ENCODE peak calls at places on chromosomes 5 and 9, in five cellular contexts. X is HCT116, M is GM12891, S is spleen, N is transverse colon. G is an unnamed sample.

GRCh38 chr9:111034146-111034545 is 4.1 kb downstream of the LPAR1 start:
- DNase-seq in N (no peak), X (no peak), S (no peak), M (no peak), G (no peak)

GRCh38 chr9:129145316-129145715 is 32.7 kb downstream of the IER5L start:
- DNase-seq in X (no peak), S (no peak), M (no peak), N (no peak), G (no peak)

GRCh38 chr5:172919525-172920446 is 39.4 kb upstream of the RPL26L1 start:
- DNase-seq in X (no peak), N (peak), S (no peak), M (no peak), G (no peak)

GRCh38 chr9:113910036-113910639 is 34.0 kb downstream of the ZNF618 start:
- DNase-seq in X (no peak), N (no peak), M (no peak), S (no peak), G (no peak)

GRCh38 chr5:159588930-159589329 is 258.6 kb upstream of the IL12B start:
- DNase-seq in S (no peak), X (no peak), N (no peak), M (no peak), G (no peak)

GRCh38 chr9:100150209-100150608 is 51.2 kb downstream of the INVS start:
- DNase-seq in X (no peak), N (no peak), M (no peak), S (no peak), G (peak)

GRCh38 chr5:39151731-39152130 is 67.6 kb downstream of the FYB1 start:
- DNase-seq in M (no peak), S (no peak), N (no peak), X (no peak), G (no peak)

GRCh38 chr5:29069104-29069402 is 2030.7 kb upstream of the CDH9 start:
- DNase-seq in S (no peak), N (no peak), X (no peak), M (no peak), G (no peak)

GRCh38 chr5:137254153-137254552 is 245.0 kb downstream of the SPOCK1 start:
- DNase-seq in S (no peak), X (no peak), N (no peak), M (no peak), G (no peak)

GRCh38 chr9:14433841-14434511 is 120.0 kb upstream of the NFIB start:
- DNase-seq in X (peak), N (no peak), M (no peak), S (no peak), G (no peak)

GRCh38 chr5:55575815-55576583 is 41.2 kb upstream of the PLPP1 start:
- DNase-seq in M (no peak), X (no peak), N (no peak), S (no peak), G (no peak)

GRCh38 chr9:135951889-135952663 is 9.1 kb downstream of the UBAC1 start:
- DNase-seq in X (peak), N (no peak), M (no peak), S (no peak), G (no peak)

GRCh38 chr5:124349931-124350330 is 396.5 kb downstream of the ZNF608 start:
- DNase-seq in M (no peak), N (no peak), S (no peak), X (no peak), G (no peak)

GRCh38 chr5:36820900-36821299 is 55.7 kb upstream of the NIPBL start:
- DNase-seq in S (no peak), X (no peak), N (no peak), M (no peak), G (no peak)

GRCh38 chr5:173816728-173817127 is 71.4 kb upstream of the CPEB4 start:
- DNase-seq in X (no peak), S (no peak), M (no peak), N (no peak), G (no peak)

GRCh38 chr9:37082214-37082765 is 38.1 kb upstream of the ZCCHC7 start:
- DNase-seq in S (no peak), X (no peak), N (no peak), M (no peak), G (no peak)

GRCh38 chr9:12922209-12922914 is 147.5 kb downstream of the LURAP1L start:
- DNase-seq in S (no peak), M (no peak), N (no peak), X (no peak), G (no peak)

GRCh38 chr5:39543335-39543734 is 118.6 kb upstream of the DAB2 start:
- DNase-seq in M (no peak), S (no peak), X (no peak), N (no peak), G (no peak)

GRCh38 chr5:115501457-115501856 is 43.1 kb downstream of the FEM1C start:
- DNase-seq in S (no peak), M (no peak), X (no peak), N (no peak), G (no peak)

GRCh38 chr9:8895498-8896224 is 1096.1 kb upstream of the DMAC1 start:
- DNase-seq in X (no peak), M (no peak), N (no peak), S (no peak), G (peak)

GRCh38 chr9:131530930-131531832 is at the start of gene UCK1:
- DNase-seq in M (peak), X (peak), S (peak), N (peak), G (peak)
- TF ChIP-seq POLR2AphosphoS5 in M (no peak), X (no peak), S (peak), N (peak), G (peak)

GRCh38 chr5:171579849-171580505 is 160.5 kb downstream of the FGF18 start:
- DNase-seq in S (no peak), X (no peak), N (no peak), M (no peak), G (no peak)

GRCh38 chr5:171577940-171578856 is 158.8 kb downstream of the FGF18 start:
- DNase-seq in N (no peak), M (no peak), X (no peak), S (no peak), G (no peak)

GRCh38 chr5:171580506-171581265 is 161.2 kb downstream of the FGF18 start:
- DNase-seq in N (no peak), S (no peak), M (no peak), X (no peak), G (no peak)

GRCh38 chr5:171577042-171577441 is 157.6 kb downstream of the FGF18 start:
- DNase-seq in M (no peak), X (no peak), N (no peak), S (no peak), G (no peak)

DNA sequence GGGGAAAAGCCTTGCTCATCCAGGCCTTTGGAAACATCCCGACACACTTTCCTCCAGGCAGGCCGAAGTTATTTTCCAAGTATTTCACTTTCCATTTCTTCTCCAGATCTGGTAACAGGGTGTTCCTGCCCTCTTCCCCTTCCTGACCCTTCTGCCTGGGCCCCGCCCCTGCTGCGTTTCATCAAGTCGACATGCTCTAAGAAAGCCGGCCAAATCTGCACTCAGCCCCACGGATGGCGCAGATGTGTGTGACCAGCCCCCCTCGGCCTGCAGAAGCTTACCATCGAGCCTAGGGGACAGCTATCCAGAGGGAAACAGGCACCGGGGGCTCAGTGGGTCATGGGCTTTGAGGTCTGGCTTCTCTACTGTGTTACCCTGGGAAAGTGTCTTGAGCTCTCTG is 159.7 kb downstream of the FGF18 start:
- DNase-seq in N (no peak), X (no peak), M (no peak), S (no peak), G (no peak)
- TF ChIP-seq POLR2AphosphoS5 in N (no peak), X (no peak), M (no peak), S (peak), G (no peak)

GRCh38 chr9:81829201-81829882 is 98.9 kb upstream of the SPATA31D4 start:
- DNase-seq in X (no peak), N (peak), M (no peak), S (no peak), G (no peak)

GRCh38 chr9:81832571-81833285 is 95.5 kb upstream of the SPATA31D4 start:
- DNase-seq in M (no peak), N (no peak), S (no peak), X (no peak), G (no peak)

GRCh38 chr9:81827616-81828296 is 100.5 kb upstream of the SPATA31D4 start:
- DNase-seq in N (no peak), M (no peak), X (no peak), S (no peak), G (no peak)

DNA sequence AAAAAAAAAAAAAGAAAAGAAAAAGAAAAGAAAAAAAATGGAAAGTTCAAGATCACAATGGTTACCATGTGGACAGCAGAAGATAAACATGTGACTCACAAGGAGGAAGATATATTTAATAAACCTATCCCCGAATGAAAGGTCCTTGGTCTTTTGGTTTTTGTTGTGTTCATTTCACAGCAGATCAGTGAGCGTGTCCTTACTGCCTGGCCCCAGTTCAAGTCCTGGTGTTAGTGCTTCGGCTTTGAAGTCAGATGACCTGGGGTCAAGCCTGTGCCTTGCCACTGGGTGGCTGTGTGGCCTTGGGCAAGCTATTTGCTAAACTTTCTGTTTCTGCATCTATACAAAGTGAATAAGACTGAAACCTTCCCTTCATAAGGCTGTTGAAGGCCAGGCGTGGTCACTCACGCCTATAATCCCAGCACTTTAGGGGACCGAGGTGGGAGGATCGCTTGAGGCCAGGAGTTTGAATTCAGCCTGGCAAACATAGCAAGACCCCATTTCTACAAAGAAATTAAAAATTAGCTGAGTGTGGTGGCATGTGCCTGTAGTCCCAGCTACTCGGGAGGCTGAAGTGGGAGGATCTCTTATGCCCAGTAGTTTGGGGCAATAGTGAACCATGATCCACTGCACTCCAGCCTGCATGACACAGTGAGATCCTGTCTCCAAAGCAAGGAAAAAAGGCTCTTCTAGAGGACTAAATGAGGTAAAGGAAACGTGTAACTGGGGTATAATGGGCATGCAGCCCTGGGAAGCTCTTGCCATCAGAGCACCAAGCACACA is 94.5 kb upstream of the SPATA31D4 start:
- DNase-seq in S (no peak), M (no peak), X (no peak), N (no peak), G (no peak)
- TF ChIP-seq POLR2AphosphoS5 in S (no peak), M (no peak), X (no peak), N (peak), G (no peak)

GRCh38 chr9:124357591-124358361 is 57.5 kb downstream of the PSMB7 start:
- DNase-seq in M (no peak), X (no peak), N (no peak), S (no peak), G (no peak)
- TF ChIP-seq POLR2AphosphoS5 in M (peak), X (no peak), N (no peak), S (no peak), G (no peak)

GRCh38 chr5:154477382-154478223 is 424 bp downstream of the HAND1 start:
- DNase-seq in X (no peak), N (no peak), M (no peak), S (no peak), G (no peak)

GRCh38 chr5:154476343-154477213 is 1.4 kb downstream of the HAND1 start:
- DNase-seq in M (no peak), S (no peak), X (no peak), N (no peak), G (no peak)

GRCh38 chr5:154479160-154479943 is 1.3 kb upstream of the HAND1 start:
- DNase-seq in N (no peak), X (no peak), S (peak), M (no peak), G (no peak)

GRCh38 chr5:154478752-154479159 is 729 bp upstream of the HAND1 start:
- DNase-seq in X (no peak), M (no peak), N (no peak), S (no peak), G (peak)

DNA sequence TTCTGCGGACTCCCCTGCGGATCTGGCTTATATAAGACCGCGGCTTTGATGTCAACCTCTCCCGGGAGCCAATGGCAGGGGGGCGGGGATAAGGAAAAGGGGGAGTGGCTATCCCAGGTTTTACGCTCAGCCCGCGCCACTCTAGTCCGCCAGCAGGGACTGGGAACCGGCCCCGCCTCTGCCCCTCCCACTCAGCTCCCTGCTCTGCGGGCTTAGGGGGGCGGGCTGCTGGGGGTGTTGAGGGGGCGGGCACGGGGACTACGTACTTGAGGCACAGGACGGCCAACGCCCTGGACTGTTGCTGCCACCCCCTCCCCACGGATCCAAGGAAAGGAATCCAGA is at the start of gene HAND1:
- DNase-seq in X (peak), M (no peak), N (peak), S (no peak), G (peak)
- TF ChIP-seq POLR2AphosphoS5 in X (no peak), M (no peak), N (peak), S (no peak), G (no peak)

DNA sequence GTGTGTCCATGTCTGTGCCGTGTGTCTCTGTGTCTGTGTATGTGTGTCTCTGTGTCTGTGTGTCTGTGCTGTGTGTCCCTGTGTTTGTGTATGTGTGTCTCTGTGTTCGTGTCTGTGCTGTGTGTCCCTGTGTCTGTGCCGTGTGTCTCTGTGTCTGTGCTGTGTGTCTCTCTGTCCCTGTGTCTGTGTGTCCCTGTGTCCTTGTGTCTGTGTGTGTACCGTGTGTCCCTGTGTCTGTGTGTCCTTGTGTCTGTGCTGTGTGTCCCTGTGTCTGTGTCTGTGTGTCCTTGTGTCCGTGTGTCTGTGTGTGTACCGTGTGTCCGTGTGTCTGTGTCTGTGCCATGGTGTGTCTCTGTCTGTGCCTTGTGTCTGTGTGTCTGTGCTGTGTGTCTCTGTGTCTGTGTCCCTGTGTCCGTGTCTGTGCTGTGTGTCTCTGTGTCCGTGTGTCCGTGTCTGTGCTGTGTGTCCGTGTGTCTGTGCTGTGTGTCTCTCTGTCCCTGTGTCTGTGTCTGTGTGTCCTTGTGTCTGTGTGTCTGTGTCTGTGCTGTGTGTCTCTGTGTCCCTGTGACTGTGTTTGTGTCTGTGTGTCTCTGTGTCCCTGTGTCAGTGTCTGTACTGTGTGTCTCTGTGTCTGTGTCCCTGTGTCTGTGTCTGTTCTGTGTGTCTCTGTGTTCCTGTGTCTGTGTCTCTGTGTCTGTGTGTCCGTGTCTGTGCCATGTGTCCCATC is 23.2 kb downstream of the CACNA1B start:
- DNase-seq in N (no peak), X (no peak), M (no peak), S (no peak), G (no peak)
- TF ChIP-seq POLR2AphosphoS5 in N (no peak), X (no peak), M (no peak), S (no peak), G (no peak)

GRCh38 chr9:133459476-133460404 is at the start of gene CACFD1:
- DNase-seq in X (peak), N (peak), S (peak), M (peak), G (peak)
- TF ChIP-seq POLR2AphosphoS5 in X (peak), N (peak), S (peak), M (no peak), G (peak)

G was measured in SK-N-SH.